ENCODE peak calls at places on chromosome 14, in nine cellular contexts. G is sigmoid colon, U is prostate gland, R is astrocyte, O is BJ, D is IMR-90, Z is adrenal gland, T is mammary epithelial cell, X is upper lobe of right lung. S is an unnamed sample. For H3K27me3, the result is how much of the 10 kb centered on the place peaks cover.

GRCh38 chr14:91317381-91318313 is 73.1 kb upstream of the GPR68 start:
- DNase-seq in G (peak), U (peak), R (no peak), O (no peak), D (no peak), Z (peak), T (peak), X (peak), S (no peak)

GRCh38 chr14:53153702-53154112 is 584 bp upstream of the DDHD1 start:
- DNase-seq in G (no peak), U (no peak), R (no peak), O (no peak), D (no peak), Z (no peak), T (no peak), X (no peak), S (no peak)

GRCh38 chr14:100867631-100868315 is 35.7 kb downstream of the RTL1 start:
- DNase-seq in G (peak), U (no peak), R (no peak), O (no peak), D (no peak), Z (no peak), T (no peak), X (peak), S (no peak)

GRCh38 chr14:35378638-35379568 is 25.6 kb downstream of the NFKBIA start:
- DNase-seq in G (no peak), U (no peak), R (no peak), O (peak), D (no peak), Z (no peak), T (no peak), X (no peak), S (no peak)

GRCh38 chr14:69987416-69988144 is 108.4 kb downstream of the SMOC1 start:
- DNase-seq in G (no peak), U (no peak), R (no peak), O (no peak), D (no peak), Z (no peak), T (no peak), X (no peak), S (no peak)

GRCh38 chr14:104536942-104537612 is 42.5 kb upstream of the C14orf180 start:
- DNase-seq in G (peak), U (peak), R (peak), O (no peak), D (peak), Z (no peak), T (peak), X (no peak), S (no peak)

GRCh38 chr14:78403278-78403815 is 233.2 kb downstream of the NRXN3 start:
- DNase-seq in G (no peak), U (no peak), R (peak), O (no peak), D (no peak), Z (no peak), T (peak), X (no peak), S (no peak)

GRCh38 chr14:54127526-54127925 is 170.9 kb upstream of the BMP4 start:
- DNase-seq in G (no peak), U (no peak), R (peak), O (no peak), D (peak), Z (no peak), T (peak), X (no peak), S (no peak)

GRCh38 chr14:20630340-20631022 is 11.0 kb downstream of the OR6S1 start:
- DNase-seq in G (no peak), U (peak), R (no peak), O (no peak), D (peak), Z (no peak), T (peak), X (no peak), S (no peak)

GRCh38 chr14:95265106-95266094 is 54.3 kb downstream of the CLMN start:
- DNase-seq in G (no peak), U (peak), R (peak), O (peak), D (peak), Z (no peak), T (peak), X (no peak), S (peak)

GRCh38 chr14:51954657-51955056 is 34.7 kb upstream of the RTRAF start:
- DNase-seq in G (no peak), U (no peak), R (no peak), O (no peak), D (no peak), Z (no peak), T (no peak), X (no peak), S (no peak)

GRCh38 chr14:68951051-68951797 is 27.9 kb downstream of the ACTN1 start:
- DNase-seq in G (peak), U (peak), R (peak), O (peak), D (peak), Z (peak), T (peak), X (peak), S (peak)

GRCh38 chr14:20614038-20614840 is 23.1 kb upstream of the RNASE12 start:
- DNase-seq in G (no peak), U (peak), R (no peak), O (no peak), D (no peak), Z (no peak), T (no peak), X (no peak), S (no peak)

GRCh38 chr14:54219281-54220121 is 177.3 kb upstream of the CDKN3 start:
- DNase-seq in G (no peak), U (no peak), R (no peak), O (no peak), D (no peak), Z (no peak), T (no peak), X (no peak), S (no peak)

GRCh38 chr14:100711493-100711892 is 15.2 kb upstream of the DLK1 start:
- DNase-seq in G (no peak), U (no peak), R (no peak), O (no peak), D (no peak), Z (peak), T (no peak), X (no peak), S (no peak)

GRCh38 chr14:63214417-63215196 is 10.4 kb downstream of the RHOJ start:
- DNase-seq in G (no peak), U (no peak), R (no peak), O (no peak), D (no peak), Z (no peak), T (no peak), X (no peak), S (no peak)

GRCh38 chr14:64848239-64848638 is 31.5 kb downstream of the SPTB start:
- DNase-seq in G (no peak), U (no peak), R (no peak), O (no peak), D (no peak), Z (no peak), T (no peak), X (no peak), S (no peak)
- H3K27me3 ChIP-seq in G (under half), U (under half), R (half or more), O (under half), D (half or more), Z (under half), T (under half), X (under half), S (half or more)

GRCh38 chr14:97095269-97095668 is 298.1 kb downstream of the VRK1 start:
- DNase-seq in G (no peak), U (no peak), R (no peak), O (no peak), D (no peak), Z (no peak), T (no peak), X (no peak), S (no peak)
- TF ChIP-seq CTCF in G (no peak), U (no peak), R (no peak), O (no peak), D (no peak), Z (no peak), T (no peak), X (no peak), S (no peak)

DNA sequence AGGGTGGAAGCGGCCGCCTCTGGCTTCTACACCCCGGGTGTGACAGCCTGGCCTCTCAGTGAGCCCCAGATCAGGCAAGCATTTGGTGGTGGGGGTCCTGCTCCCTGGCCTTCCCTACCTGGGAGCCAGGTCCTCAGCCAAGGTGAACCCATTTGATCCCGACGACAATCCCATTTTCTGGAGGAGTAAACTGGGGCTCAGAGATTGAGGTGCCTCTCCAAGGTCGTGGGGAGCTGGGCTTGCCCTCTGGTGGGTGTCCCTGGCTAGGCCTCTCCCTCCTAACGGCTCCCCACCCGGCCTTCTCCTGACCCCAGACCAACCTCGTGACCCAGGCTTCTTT is 2.7 kb upstream of the EXOC3L4 start:
- DNase-seq in G (no peak), U (no peak), R (no peak), O (no peak), D (no peak), Z (no peak), T (no peak), X (no peak), S (no peak)
- H3K27me3 ChIP-seq in G (under half), U (under half), R (under half), O (under half), D (under half), Z (under half), T (under half), X (under half), S (under half)

DNA sequence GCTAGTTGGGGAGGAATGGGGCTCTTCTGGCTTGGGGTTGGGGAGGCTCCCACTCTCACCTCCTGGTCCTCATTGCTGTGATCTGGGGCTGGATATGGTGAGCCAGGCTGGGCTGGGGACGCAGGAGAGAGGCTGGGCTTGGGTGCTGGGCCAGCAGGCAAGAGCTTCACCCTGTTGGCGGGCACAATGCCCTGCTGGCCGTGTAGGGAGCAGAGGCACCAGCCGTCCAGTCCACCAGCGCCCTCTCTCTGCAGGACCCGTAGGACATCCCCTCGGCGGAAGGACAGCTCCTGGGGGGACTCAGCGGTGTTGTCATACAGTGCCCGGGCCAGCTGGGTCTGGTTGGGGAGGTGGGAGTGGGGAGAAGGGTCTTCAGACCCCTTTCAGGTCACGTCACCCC is 4.5 kb downstream of the EFS start:
- DNase-seq in G (no peak), U (no peak), R (no peak), O (no peak), D (no peak), Z (no peak), T (no peak), X (no peak), S (no peak)
- TF ChIP-seq CTCF in G (no peak), U (peak), R (no peak), O (peak), D (peak), Z (no peak), T (no peak), X (no peak), S (no peak)